ENCODE peak calls at places on chromosomes 5 and 9, in eight cellular contexts. T is caudate nucleus, S is NCI-H1092, K is heart left ventricle, E is SJSA1, H is G401, L is NCI-H524, P is anterior cingulate cortex. A is an unnamed sample.

GRCh38 chr9:19615036-19615435 is 173.8 kb downstream of the SLC24A2 start:
- DNase-seq in H (peak; percentile 83), S (no peak), E (no peak), K (no peak), L (no peak), P (no peak), T (no peak), A (no peak)

GRCh38 chr9:91681461-91682305 is 258.1 kb upstream of the NFIL3 start:
- DNase-seq in P (peak; percentile 48), L (peak; percentile 84), K (peak; percentile 67), E (no peak), S (peak; percentile 70), T (peak; percentile 12), H (peak; percentile 67), A (peak; percentile 11)

GRCh38 chr5:16842916-16843315 is 93.2 kb downstream of the MYO10 start:
- DNase-seq in L (no peak), S (no peak), K (no peak), T (no peak), H (no peak), E (no peak), P (no peak), A (no peak)

GRCh38 chr9:86098793-86099694 is at the start of gene GOLM1:
- DNase-seq in K (peak; percentile 46), L (peak; percentile 30), S (peak; percentile 49), H (peak; percentile 63), T (no peak), P (no peak), E (peak; percentile 56), A (no peak)

GRCh38 chr5:143887901-143888648 is 76.1 kb downstream of the HMHB1 start:
- DNase-seq in K (no peak), L (no peak), E (no peak), H (no peak), S (no peak), T (no peak), P (no peak), A (no peak)

GRCh38 chr9:117278020-117278419 is 136.8 kb downstream of the ASTN2 start:
- DNase-seq in K (no peak), S (peak; percentile 43), L (peak; percentile 87), P (no peak), T (no peak), E (no peak), H (peak; percentile 30), A (no peak)

GRCh38 chr9:18233776-18234445 is 240.0 kb upstream of the ADAMTSL1 start:
- DNase-seq in H (peak; percentile 87), P (no peak), T (no peak), L (no peak), E (no peak), S (no peak), K (no peak), A (no peak)

GRCh38 chr5:95822038-95822407 is 503 bp downstream of the GLRX start:
- DNase-seq in K (peak; percentile 77), T (no peak), H (peak; percentile 77), S (peak; percentile 19), E (peak; percentile 59), L (peak; percentile 90), P (peak; percentile 50), A (peak; percentile 7)

GRCh38 chr5:177452688-177453638 is 6.3 kb downstream of the PRR7 start:
- DNase-seq in P (peak; percentile 23), T (no peak), S (no peak), H (no peak), E (no peak), K (no peak), L (peak; percentile 20), A (no peak)

GRCh38 chr5:58088941-58089340 is 370.9 kb downstream of the PLK2 start:
- DNase-seq in H (no peak), E (no peak), S (no peak), P (no peak), L (no peak), T (no peak), K (no peak), A (no peak)

GRCh38 chr5:134577022-134577795 is 51.7 kb downstream of the JADE2 start:
- DNase-seq in P (no peak), L (no peak), T (no peak), H (no peak), S (no peak), E (peak; percentile 76), K (no peak), A (no peak)

GRCh38 chr5:167633931-167634341 is 657.5 kb upstream of the WWC1 start:
- DNase-seq in P (no peak), K (no peak), H (no peak), E (no peak), S (no peak), T (no peak), L (no peak), A (no peak)

GRCh38 chr9:16628421-16628820 is 242.0 kb downstream of the BNC2 start:
- DNase-seq in T (no peak), S (no peak), L (no peak), K (no peak), H (no peak), E (no peak), P (no peak), A (no peak)

GRCh38 chr5:55557123-55557522 is 22.4 kb upstream of the PLPP1 start:
- DNase-seq in H (no peak), S (no peak), T (no peak), K (no peak), E (no peak), L (no peak), P (no peak), A (no peak)

A was measured in esophagus squamous epithelium.